ENCODE peak calls at places on chromosomes 6 and 20, in five cellular contexts. O is PC-9, S is fibroblast of lung, C is NB4, L is OCI-LY7. V is an unnamed sample.

GRCh38 chr6:160974304-160974771 is 17.2 kb upstream of the MAP3K4 start:
- DNase-seq in S (peak), O (no peak), L (no peak), C (no peak), V (no peak)

GRCh38 chr20:53884859-53885654 is 185.3 kb downstream of the BCAS1 start:
- DNase-seq in S (no peak), O (no peak), C (no peak), L (no peak), V (no peak)

GRCh38 chr6:42210551-42210950 is 7.1 kb downstream of the MRPS10 start:
- DNase-seq in L (no peak), C (no peak), O (no peak), S (no peak), V (no peak)

GRCh38 chr20:52130406-52130805 is 61.2 kb downstream of the ZFP64 start:
- DNase-seq in L (no peak), C (no peak), S (no peak), O (no peak), V (no peak)

GRCh38 chr6:128848169-128848935 is 34.6 kb upstream of the LAMA2 start:
- DNase-seq in C (no peak), L (no peak), O (no peak), S (no peak), V (no peak)

GRCh38 chr20:52261792-52262191 is 70.2 kb upstream of the ZFP64 start:
- DNase-seq in L (no peak), S (no peak), O (no peak), C (no peak), V (no peak)

GRCh38 chr20:60060593-60060992 is 102.4 kb downstream of the CDH26 start:
- DNase-seq in O (no peak), C (peak), L (no peak), S (no peak), V (no peak)

GRCh38 chr6:6332873-6333272 is 12.4 kb upstream of the F13A1 start:
- DNase-seq in C (peak), L (peak), O (no peak), S (no peak), V (peak)

GRCh38 chr20:23923311-23923710 is 43.8 kb upstream of the CST5 start:
- DNase-seq in O (no peak), S (no peak), C (no peak), L (no peak), V (no peak)

GRCh38 chr6:22613695-22614094 is 44.3 kb downstream of the HDGFL1 start:
- DNase-seq in S (peak), C (no peak), L (no peak), O (no peak), V (no peak)

GRCh38 chr6:107173779-107174178 is 58.5 kb upstream of the BEND3 start:
- DNase-seq in S (peak), O (no peak), L (no peak), C (no peak), V (no peak)

GRCh38 chr6:7919871-7920270 is 9.3 kb upstream of the TXNDC5 start:
- DNase-seq in O (no peak), C (peak), S (no peak), L (no peak), V (no peak)

GRCh38 chr20:4875578-4876067 is 125.7 kb downstream of the SLC23A2 start:
- DNase-seq in O (no peak), S (no peak), L (peak), C (no peak), V (peak)

DNA sequence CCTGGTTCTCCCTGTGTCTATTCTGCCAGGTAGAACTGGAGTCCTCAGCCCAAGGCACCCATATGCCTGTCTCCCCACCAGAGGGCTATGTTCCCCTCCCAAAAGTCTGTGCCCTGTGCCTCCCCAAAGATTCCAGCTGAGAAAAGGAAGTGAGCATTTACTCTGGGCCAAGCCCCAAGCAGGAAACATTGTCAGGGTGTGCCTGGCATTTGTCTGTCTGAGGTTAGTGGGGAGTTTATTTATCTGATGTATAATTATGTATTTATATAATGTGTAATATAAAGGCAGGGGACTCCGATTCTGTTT is 5.6 kb downstream of the GDF5 start:
- DNase-seq in C (no peak), L (no peak), S (no peak), O (no peak), V (no peak)
- TF ChIP-seq CTCF in C (no peak), L (no peak), S (no peak), O (no peak), V (no peak)

GRCh38 chr6:3529721-3530120 is 72.9 kb upstream of the SLC22A23 start:
- DNase-seq in O (no peak), C (no peak), L (no peak), S (no peak), V (no peak)
- H3K4me3 ChIP-seq in O (no peak), C (no peak), L (no peak), S (no peak), V (no peak)

DNA sequence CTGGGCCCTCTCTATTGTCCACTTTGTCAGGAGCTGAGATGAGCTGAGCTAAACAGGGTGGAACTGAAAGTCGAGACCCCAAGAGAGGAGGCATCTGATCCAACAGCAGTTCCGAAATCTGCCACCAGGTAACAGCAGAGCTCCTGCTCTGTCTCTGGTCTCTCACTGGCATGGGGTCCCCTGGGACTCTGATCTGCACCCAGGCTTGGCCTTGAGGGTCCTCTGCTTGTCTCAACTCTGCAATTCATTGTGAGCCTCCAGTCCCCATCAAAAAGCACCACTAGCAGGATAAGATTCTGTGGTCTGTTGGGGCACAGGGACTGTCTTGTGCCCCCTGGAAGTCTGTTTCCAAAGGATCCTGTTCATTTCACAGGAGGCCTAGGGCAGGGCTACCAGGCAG is 62.5 kb upstream of the TOP1 start:
- DNase-seq in O (no peak), S (no peak), C (peak), L (peak), V (no peak)
- TF ChIP-seq CTCF in O (peak), S (peak), C (peak), L (peak), V (peak)

GRCh38 chr6:34108159-34108558 is 37.7 kb downstream of the GRM4 start:
- DNase-seq in O (no peak), S (no peak), L (no peak), C (no peak), V (no peak)

GRCh38 chr6:34113532-34113931 is 32.4 kb downstream of the GRM4 start:
- DNase-seq in O (no peak), C (no peak), S (no peak), L (no peak), V (no peak)

GRCh38 chr6:34106900-34107299 is 39.0 kb downstream of the GRM4 start:
- DNase-seq in L (no peak), S (no peak), C (no peak), O (no peak), V (no peak)

GRCh38 chr6:34112102-34112501 is 33.8 kb downstream of the GRM4 start:
- DNase-seq in O (no peak), S (no peak), C (no peak), L (no peak), V (no peak)

DNA sequence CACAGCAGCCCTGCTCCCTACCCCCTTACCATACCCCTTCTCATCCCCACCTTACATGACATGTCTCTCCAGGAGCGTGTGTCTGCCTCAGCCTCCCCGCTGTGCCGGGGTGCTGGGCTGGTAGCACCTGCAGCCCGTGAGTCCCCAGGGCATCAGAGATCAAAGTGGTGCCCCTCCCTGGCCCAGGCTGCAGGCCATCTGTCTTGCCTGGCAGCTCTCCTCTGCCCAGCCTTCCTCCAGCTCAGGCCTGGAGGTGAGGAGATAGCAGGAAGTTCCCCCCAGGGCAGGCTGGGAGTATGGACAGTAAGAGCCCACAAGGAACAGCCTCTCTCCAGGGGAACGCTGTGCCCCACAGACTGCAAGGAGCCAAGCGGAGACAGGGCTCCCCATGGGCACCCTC is 35.3 kb downstream of the GRM4 start:
- DNase-seq in S (no peak), L (no peak), C (no peak), O (no peak), V (no peak)
- H3K4me3 ChIP-seq in S (no peak), L (no peak), C (no peak), O (no peak), V (no peak)